ENCODE peak calls at places on chromosomes 3 and 15, in eight cellular contexts. One of them, this sample, is unnamed.

GRCh38 chr15:28956491-28956890 is 70.7 kb downstream of the APBA2 start:
- DNase-seq in dorsolateral prefrontal cortex: no peak
- DNase-seq in heart left ventricle: no peak
- DNase-seq in psoas muscle: no peak
- DNase-seq in tibial nerve: no peak
- DNase-seq in AG10803: no peak
- DNase-seq in sigmoid colon: peak; percentile 40
- DNase-seq in choroid plexus epithelial cell: no peak
- DNase-seq in this sample: no peak

GRCh38 chr3:9229325-9229724 is 20.1 kb downstream of the SRGAP3 start:
- DNase-seq in dorsolateral prefrontal cortex: no peak
- DNase-seq in heart left ventricle: no peak
- DNase-seq in psoas muscle: no peak
- DNase-seq in tibial nerve: no peak
- DNase-seq in AG10803: no peak
- DNase-seq in sigmoid colon: peak; percentile 37
- DNase-seq in choroid plexus epithelial cell: no peak
- DNase-seq in this sample: no peak

GRCh38 chr3:66082679-66083078 is 44.0 kb upstream of the MAGI1 start:
- DNase-seq in dorsolateral prefrontal cortex: no peak
- DNase-seq in heart left ventricle: no peak
- DNase-seq in psoas muscle: no peak
- DNase-seq in tibial nerve: no peak
- DNase-seq in AG10803: no peak
- DNase-seq in sigmoid colon: no peak
- DNase-seq in choroid plexus epithelial cell: no peak
- DNase-seq in this sample: no peak

GRCh38 chr15:39781967-39782292 is 711 bp downstream of the FSIP1 start:
- DNase-seq in dorsolateral prefrontal cortex: no peak
- DNase-seq in heart left ventricle: no peak
- DNase-seq in psoas muscle: no peak
- DNase-seq in tibial nerve: no peak
- DNase-seq in AG10803: no peak
- DNase-seq in sigmoid colon: no peak
- DNase-seq in choroid plexus epithelial cell: no peak
- DNase-seq in this sample: no peak

GRCh38 chr3:59424268-59425010 is 374.6 kb upstream of the CFAP20DC start:
- DNase-seq in dorsolateral prefrontal cortex: no peak
- DNase-seq in heart left ventricle: no peak
- DNase-seq in psoas muscle: no peak
- DNase-seq in tibial nerve: no peak
- DNase-seq in AG10803: peak; percentile 93
- DNase-seq in sigmoid colon: no peak
- DNase-seq in choroid plexus epithelial cell: peak; percentile 95
- DNase-seq in this sample: no peak

GRCh38 chr3:128727485-128727884 is 1.5 kb downstream of the RAB7A start:
- DNase-seq in dorsolateral prefrontal cortex: no peak
- DNase-seq in heart left ventricle: no peak
- DNase-seq in psoas muscle: no peak
- DNase-seq in tibial nerve: no peak
- DNase-seq in AG10803: no peak
- DNase-seq in sigmoid colon: no peak
- DNase-seq in choroid plexus epithelial cell: no peak
- DNase-seq in this sample: no peak

GRCh38 chr3:195159819-195160175 is 111.2 kb downstream of the XXYLT1 start:
- DNase-seq in dorsolateral prefrontal cortex: no peak
- DNase-seq in heart left ventricle: no peak
- DNase-seq in psoas muscle: no peak
- DNase-seq in tibial nerve: no peak
- DNase-seq in AG10803: peak; percentile 81
- DNase-seq in sigmoid colon: no peak
- DNase-seq in choroid plexus epithelial cell: no peak
- DNase-seq in this sample: no peak

GRCh38 chr3:146542179-146542578 is 2.2 kb downstream of the PLSCR1 start:
- DNase-seq in dorsolateral prefrontal cortex: no peak
- DNase-seq in heart left ventricle: no peak
- DNase-seq in psoas muscle: no peak
- DNase-seq in tibial nerve: no peak
- DNase-seq in AG10803: peak; percentile 50
- DNase-seq in sigmoid colon: no peak
- DNase-seq in choroid plexus epithelial cell: peak; percentile 87
- DNase-seq in this sample: no peak

GRCh38 chr15:41501191-41501917 is 7.7 kb downstream of the ITPKA start:
- DNase-seq in dorsolateral prefrontal cortex: no peak
- DNase-seq in heart left ventricle: no peak
- DNase-seq in psoas muscle: no peak
- DNase-seq in tibial nerve: no peak
- DNase-seq in AG10803: no peak
- DNase-seq in sigmoid colon: no peak
- DNase-seq in choroid plexus epithelial cell: no peak
- DNase-seq in this sample: peak; percentile 40

GRCh38 chr3:47162695-47163022 is 1.3 kb downstream of the SETD2 start:
- DNase-seq in dorsolateral prefrontal cortex: no peak
- DNase-seq in heart left ventricle: no peak
- DNase-seq in psoas muscle: no peak
- DNase-seq in tibial nerve: no peak
- DNase-seq in AG10803: peak; percentile 5
- DNase-seq in sigmoid colon: no peak
- DNase-seq in choroid plexus epithelial cell: peak; percentile 24
- DNase-seq in this sample: no peak

GRCh38 chr3:142053244-142053643 is 96.1 kb downstream of the TFDP2 start:
- DNase-seq in dorsolateral prefrontal cortex: no peak
- DNase-seq in heart left ventricle: no peak
- DNase-seq in psoas muscle: no peak
- DNase-seq in tibial nerve: no peak
- DNase-seq in AG10803: no peak
- DNase-seq in sigmoid colon: no peak
- DNase-seq in choroid plexus epithelial cell: no peak
- DNase-seq in this sample: no peak

GRCh38 chr3:25442486-25442885 is 14.4 kb downstream of the RARB start:
- DNase-seq in dorsolateral prefrontal cortex: no peak
- DNase-seq in heart left ventricle: no peak
- DNase-seq in psoas muscle: no peak
- DNase-seq in tibial nerve: no peak
- DNase-seq in AG10803: no peak
- DNase-seq in sigmoid colon: no peak
- DNase-seq in choroid plexus epithelial cell: no peak
- DNase-seq in this sample: no peak

GRCh38 chr3:25438791-25439555 is 10.9 kb downstream of the RARB start:
- DNase-seq in dorsolateral prefrontal cortex: no peak
- DNase-seq in heart left ventricle: no peak
- DNase-seq in psoas muscle: no peak
- DNase-seq in tibial nerve: no peak
- DNase-seq in AG10803: no peak
- DNase-seq in sigmoid colon: no peak
- DNase-seq in choroid plexus epithelial cell: peak; percentile 81
- DNase-seq in this sample: no peak

GRCh38 chr3:25437953-25438352 is 9.9 kb downstream of the RARB start:
- DNase-seq in dorsolateral prefrontal cortex: no peak
- DNase-seq in heart left ventricle: no peak
- DNase-seq in psoas muscle: no peak
- DNase-seq in tibial nerve: no peak
- DNase-seq in AG10803: no peak
- DNase-seq in sigmoid colon: no peak
- DNase-seq in choroid plexus epithelial cell: peak; percentile 50
- DNase-seq in this sample: no peak

GRCh38 chr3:25444273-25444672 is 16.2 kb downstream of the RARB start:
- DNase-seq in dorsolateral prefrontal cortex: no peak
- DNase-seq in heart left ventricle: no peak
- DNase-seq in psoas muscle: no peak
- DNase-seq in tibial nerve: no peak
- DNase-seq in AG10803: no peak
- DNase-seq in sigmoid colon: no peak
- DNase-seq in choroid plexus epithelial cell: no peak
- DNase-seq in this sample: no peak

GRCh38 chr3:25441234-25441856 is 13.3 kb downstream of the RARB start:
- DNase-seq in dorsolateral prefrontal cortex: no peak
- DNase-seq in heart left ventricle: no peak
- DNase-seq in psoas muscle: peak; percentile 61
- DNase-seq in tibial nerve: no peak
- DNase-seq in AG10803: no peak
- DNase-seq in sigmoid colon: no peak
- DNase-seq in choroid plexus epithelial cell: no peak
- DNase-seq in this sample: no peak
- TF ChIP-seq CTCF in dorsolateral prefrontal cortex: peak; percentile 10
- TF ChIP-seq CTCF in heart left ventricle: peak; percentile 55
- TF ChIP-seq CTCF in psoas muscle: peak; percentile 48
- TF ChIP-seq CTCF in tibial nerve: no peak
- TF ChIP-seq CTCF in AG10803: peak; percentile 62
- TF ChIP-seq CTCF in sigmoid colon: no peak
- TF ChIP-seq CTCF in choroid plexus epithelial cell: peak; percentile 77
- TF ChIP-seq CTCF in this sample: peak; percentile 84

GRCh38 chr3:48684054-48684349 is 1.7 kb downstream of the NCKIPSD start:
- DNase-seq in dorsolateral prefrontal cortex: no peak
- DNase-seq in heart left ventricle: no peak
- DNase-seq in psoas muscle: no peak
- DNase-seq in tibial nerve: no peak
- DNase-seq in AG10803: no peak
- DNase-seq in sigmoid colon: no peak
- DNase-seq in choroid plexus epithelial cell: peak; percentile 26
- DNase-seq in this sample: no peak
- H3K4me3 ChIP-seq in dorsolateral prefrontal cortex: peak overlapping the region; percentile 89
- H3K4me3 ChIP-seq in heart left ventricle: peak overlapping the region; percentile 100
- H3K4me3 ChIP-seq in psoas muscle: peak overlapping the region; percentile 96
- H3K4me3 ChIP-seq in tibial nerve: peak overlapping the region; percentile 16
- H3K4me3 ChIP-seq in AG10803: peak overlapping the region; percentile 80
- H3K4me3 ChIP-seq in sigmoid colon: peak overlapping the region; percentile 94
- H3K4me3 ChIP-seq in choroid plexus epithelial cell: peak overlapping the region; percentile 97
- H3K4me3 ChIP-seq in this sample: no peak overlapping the region

DNA sequence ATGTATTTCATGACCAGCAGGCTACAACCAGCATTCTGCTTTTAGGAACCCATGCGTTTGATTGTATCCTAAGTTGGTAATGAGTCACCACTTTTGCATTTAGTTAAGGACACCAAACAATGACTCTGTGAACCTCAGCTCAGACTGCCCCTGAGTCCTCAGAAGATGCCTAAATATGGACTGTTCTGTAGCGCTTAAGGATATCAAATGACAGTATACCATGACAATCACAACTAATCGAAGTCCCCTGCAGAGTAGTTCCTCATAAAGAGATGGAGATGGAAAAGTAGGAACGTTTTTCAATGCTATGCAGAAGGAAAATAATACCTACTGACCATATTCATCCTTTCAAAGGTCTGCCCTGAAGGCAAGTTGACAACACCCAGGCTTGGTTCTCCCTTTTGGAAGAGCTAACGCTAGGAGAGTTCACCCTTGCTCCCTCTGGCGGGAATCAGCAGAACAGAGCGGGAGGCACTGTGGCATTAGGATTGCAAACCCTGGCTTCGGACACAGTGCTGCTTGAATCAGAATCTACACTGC is 508.6 kb downstream of the FHIT start:
- DNase-seq in dorsolateral prefrontal cortex: no peak
- DNase-seq in heart left ventricle: no peak
- DNase-seq in psoas muscle: peak; percentile 60
- DNase-seq in tibial nerve: no peak
- DNase-seq in AG10803: peak; percentile 44
- DNase-seq in sigmoid colon: no peak
- DNase-seq in choroid plexus epithelial cell: peak; percentile 40
- DNase-seq in this sample: no peak
- TF ChIP-seq CTCF in dorsolateral prefrontal cortex: no peak
- TF ChIP-seq CTCF in heart left ventricle: no peak
- TF ChIP-seq CTCF in psoas muscle: peak; percentile 5
- TF ChIP-seq CTCF in tibial nerve: no peak
- TF ChIP-seq CTCF in AG10803: peak; percentile 48
- TF ChIP-seq CTCF in sigmoid colon: no peak
- TF ChIP-seq CTCF in choroid plexus epithelial cell: peak; percentile 58
- TF ChIP-seq CTCF in this sample: no peak

DNA sequence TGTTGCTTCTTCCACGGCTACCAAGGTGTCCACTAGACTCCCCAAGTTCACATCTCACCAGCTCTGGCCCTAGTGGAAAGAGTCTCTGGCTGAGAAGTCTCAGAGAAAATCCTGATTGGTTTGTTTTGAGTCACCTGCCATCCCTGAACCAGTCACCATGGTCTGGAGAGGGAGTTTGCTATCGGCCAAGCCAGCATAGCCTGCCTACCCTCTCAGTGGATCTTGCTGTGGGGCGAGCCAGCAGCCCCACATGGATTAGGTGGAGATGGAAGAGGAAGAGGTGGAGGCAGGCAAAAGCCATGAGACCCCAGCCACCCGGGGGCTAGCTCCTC is 48.1 kb upstream of the FLNB start:
- DNase-seq in dorsolateral prefrontal cortex: no peak
- DNase-seq in heart left ventricle: no peak
- DNase-seq in psoas muscle: no peak
- DNase-seq in tibial nerve: no peak
- DNase-seq in AG10803: no peak
- DNase-seq in sigmoid colon: no peak
- DNase-seq in choroid plexus epithelial cell: peak; percentile 42
- DNase-seq in this sample: peak; percentile 22
- H3K4me3 ChIP-seq in dorsolateral prefrontal cortex: no peak overlapping the region
- H3K4me3 ChIP-seq in heart left ventricle: no peak overlapping the region
- H3K4me3 ChIP-seq in psoas muscle: peak overlapping the region; percentile 18
- H3K4me3 ChIP-seq in tibial nerve: no peak overlapping the region
- H3K4me3 ChIP-seq in AG10803: no peak overlapping the region
- H3K4me3 ChIP-seq in sigmoid colon: no peak overlapping the region
- H3K4me3 ChIP-seq in choroid plexus epithelial cell: no peak overlapping the region
- H3K4me3 ChIP-seq in this sample: no peak overlapping the region

GRCh38 chr3:37963635-37964034 is 27.0 kb upstream of the VILL start:
- DNase-seq in dorsolateral prefrontal cortex: no peak
- DNase-seq in heart left ventricle: no peak
- DNase-seq in psoas muscle: no peak
- DNase-seq in tibial nerve: no peak
- DNase-seq in AG10803: no peak
- DNase-seq in sigmoid colon: no peak
- DNase-seq in choroid plexus epithelial cell: no peak
- DNase-seq in this sample: no peak
- TF ChIP-seq CTCF in dorsolateral prefrontal cortex: no peak
- TF ChIP-seq CTCF in heart left ventricle: no peak
- TF ChIP-seq CTCF in psoas muscle: no peak
- TF ChIP-seq CTCF in tibial nerve: no peak
- TF ChIP-seq CTCF in AG10803: no peak
- TF ChIP-seq CTCF in sigmoid colon: no peak
- TF ChIP-seq CTCF in choroid plexus epithelial cell: no peak
- TF ChIP-seq CTCF in this sample: no peak